ENCODE peak calls at places on chromosomes 13 and 19, in seven cellular contexts. V is dorsolateral prefrontal cortex, U is HFF-Myc, A is tibial artery, D is AG10803, G is fibroblast of mammary gland, E is thoracic aorta. K is an unnamed sample.

GRCh38 chr13:110479648-110480047 is 81.9 kb downstream of the RAB20 start:
- DNase-seq in V (no peak), U (no peak), A (peak; percentile 76), D (no peak), G (peak; percentile 1), E (no peak), K (no peak)

GRCh38 chr13:99264053-99264452 is 5.9 kb upstream of the GPR18 start:
- DNase-seq in V (no peak), U (no peak), A (no peak), D (no peak), G (no peak), E (no peak), K (no peak)

GRCh38 chr19:5891938-5892771 is 11.4 kb downstream of the NDUFA11 start:
- DNase-seq in V (peak; percentile 48), U (no peak), A (no peak), D (peak; percentile 36), G (peak; percentile 35), E (no peak), K (peak; percentile 33)

GRCh38 chr13:33543089-33543459 is 257.5 kb upstream of the STARD13 start:
- DNase-seq in V (no peak), U (no peak), A (no peak), D (no peak), G (no peak), E (no peak), K (no peak)

GRCh38 chr13:40383132-40383531 is 283.3 kb downstream of the FOXO1 start:
- DNase-seq in V (no peak), U (no peak), A (no peak), D (no peak), G (no peak), E (no peak), K (no peak)

GRCh38 chr13:40251343-40252032 is 415.0 kb downstream of the FOXO1 start:
- DNase-seq in V (no peak), U (no peak), A (no peak), D (no peak), G (peak; percentile 74), E (no peak), K (peak; percentile 61)

GRCh38 chr19:3343619-3344502 is 22.5 kb upstream of the NFIC start:
- DNase-seq in V (peak; percentile 84), U (no peak), A (peak; percentile 97), D (peak; percentile 94), G (peak; percentile 92), E (peak; percentile 85), K (peak; percentile 87)

GRCh38 chr13:74168263-74168675 is 34.1 kb upstream of the KLF12 start:
- DNase-seq in V (no peak), U (no peak), A (no peak), D (no peak), G (no peak), E (no peak), K (no peak)

GRCh38 chr19:38277549-38277948 is 13.2 kb downstream of the SPINT2 start:
- DNase-seq in V (no peak), U (no peak), A (no peak), D (peak; percentile 65), G (peak; percentile 15), E (no peak), K (no peak)

GRCh38 chr19:3146677-3147100 is 10.9 kb downstream of the GNA15 start:
- DNase-seq in V (no peak), U (no peak), A (no peak), D (no peak), G (no peak), E (no peak), K (no peak)

GRCh38 chr19:28394705-28395104 is 818.2 kb downstream of the UQCRFS1 start:
- DNase-seq in V (no peak), U (no peak), A (no peak), D (no peak), G (no peak), E (no peak), K (no peak)

GRCh38 chr19:3507371-3508120 is 1.4 kb downstream of the FZR1 start:
- DNase-seq in V (no peak), U (no peak), A (no peak), D (no peak), G (no peak), E (no peak), K (no peak)

GRCh38 chr13:109344552-109345157 is 441.7 kb downstream of the IRS2 start:
- DNase-seq in V (no peak), U (peak; percentile 40), A (no peak), D (peak; percentile 71), G (peak; percentile 65), E (no peak), K (peak; percentile 4)
- H3K4me3 ChIP-seq in V (no peak overlapping the region), U (no peak overlapping the region), A (no peak overlapping the region), D (no peak overlapping the region), G (no peak overlapping the region), E (no peak overlapping the region), K (no peak overlapping the region)

GRCh38 chr13:22505489-22505888 is 675.3 kb upstream of the SGCG start:
- DNase-seq in V (no peak), U (no peak), A (no peak), D (peak; percentile 3), G (peak; percentile 19), E (no peak), K (peak; percentile 7)

GRCh38 chr13:22506286-22506685 is 674.5 kb upstream of the SGCG start:
- DNase-seq in V (no peak), U (no peak), A (no peak), D (no peak), G (no peak), E (no peak), K (no peak)
- TF ChIP-seq CTCF in V (no peak), U (no peak), A (no peak), D (no peak), G (no peak), E (no peak), K (no peak)

GRCh38 chr19:4559569-4559968 is at the start of gene SEMA6B:
- DNase-seq in V (no peak), U (no peak), A (peak; percentile 53), D (no peak), G (no peak), E (no peak), K (no peak)

GRCh38 chr19:4557971-4558941 is 1.2 kb downstream of the SEMA6B start:
- DNase-seq in V (no peak), U (no peak), A (no peak), D (no peak), G (no peak), E (no peak), K (no peak)

GRCh38 chr19:4555657-4556561 is 3.6 kb downstream of the SEMA6B start:
- DNase-seq in V (no peak), U (no peak), A (no peak), D (no peak), G (no peak), E (no peak), K (no peak)

GRCh38 chr19:4556574-4557185 is 2.8 kb downstream of the SEMA6B start:
- DNase-seq in V (no peak), U (no peak), A (no peak), D (no peak), G (peak; percentile 23), E (no peak), K (no peak)

DNA sequence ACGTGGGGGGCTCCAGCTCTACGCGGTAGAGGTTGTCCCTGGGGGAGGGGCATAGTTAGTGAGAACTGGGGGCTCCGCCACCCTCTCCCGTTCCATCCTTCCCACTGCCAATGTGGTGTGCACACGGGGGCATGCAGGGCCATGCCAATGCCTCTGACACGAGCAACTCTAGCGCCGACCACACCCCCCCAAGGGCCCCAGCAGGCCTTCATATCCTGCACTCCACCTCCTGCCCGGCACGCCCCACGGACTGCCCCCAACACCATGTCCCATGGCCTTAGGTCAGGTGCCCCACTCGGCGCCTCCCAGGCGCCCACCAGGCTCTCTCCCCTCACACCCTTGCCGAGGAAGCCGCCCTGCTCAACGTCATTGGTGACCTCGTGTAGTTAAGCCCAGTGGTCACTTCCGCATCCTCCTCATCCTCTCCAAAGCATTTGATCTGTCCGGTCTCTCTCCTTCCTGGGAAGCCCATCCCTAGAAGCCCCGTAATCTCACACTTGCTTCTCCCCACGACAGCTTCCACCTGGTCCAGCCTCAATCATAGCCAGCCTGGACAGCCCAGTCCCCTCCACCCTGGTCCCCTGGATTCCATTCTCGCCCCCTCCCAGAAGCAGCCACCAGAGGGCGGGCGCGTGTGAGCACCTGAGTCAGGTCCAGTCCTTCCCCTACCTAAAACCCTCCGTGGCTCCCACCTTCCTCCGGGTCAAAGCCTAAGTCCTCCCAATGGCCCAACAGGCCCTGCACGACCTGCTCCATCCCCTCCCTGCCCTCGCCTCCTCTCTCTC is 2.1 kb downstream of the SEMA6B start:
- DNase-seq in V (no peak), U (no peak), A (no peak), D (no peak), G (no peak), E (no peak), K (no peak)
- H3K4me3 ChIP-seq in V (no peak overlapping the region), U (no peak overlapping the region), A (no peak overlapping the region), D (no peak overlapping the region), G (no peak overlapping the region), E (peak overlapping the region; percentile 49), K (no peak overlapping the region)

GRCh38 chr19:1400281-1401137 is 833 bp downstream of the GAMT start:
- DNase-seq in V (peak; percentile 72), U (no peak), A (no peak), D (peak; percentile 13), G (peak; percentile 42), E (no peak), K (no peak)

GRCh38 chr19:1401889-1402217 is 511 bp upstream of the GAMT start:
- DNase-seq in V (no peak), U (no peak), A (no peak), D (no peak), G (no peak), E (no peak), K (no peak)

GRCh38 chr19:1402411-1403070 is 1.2 kb upstream of the GAMT start:
- DNase-seq in V (no peak), U (no peak), A (no peak), D (no peak), G (no peak), E (no peak), K (no peak)

GRCh38 chr19:1399745-1400144 is 1.6 kb downstream of the GAMT start:
- DNase-seq in V (no peak), U (no peak), A (no peak), D (no peak), G (no peak), E (no peak), K (no peak)

DNA sequence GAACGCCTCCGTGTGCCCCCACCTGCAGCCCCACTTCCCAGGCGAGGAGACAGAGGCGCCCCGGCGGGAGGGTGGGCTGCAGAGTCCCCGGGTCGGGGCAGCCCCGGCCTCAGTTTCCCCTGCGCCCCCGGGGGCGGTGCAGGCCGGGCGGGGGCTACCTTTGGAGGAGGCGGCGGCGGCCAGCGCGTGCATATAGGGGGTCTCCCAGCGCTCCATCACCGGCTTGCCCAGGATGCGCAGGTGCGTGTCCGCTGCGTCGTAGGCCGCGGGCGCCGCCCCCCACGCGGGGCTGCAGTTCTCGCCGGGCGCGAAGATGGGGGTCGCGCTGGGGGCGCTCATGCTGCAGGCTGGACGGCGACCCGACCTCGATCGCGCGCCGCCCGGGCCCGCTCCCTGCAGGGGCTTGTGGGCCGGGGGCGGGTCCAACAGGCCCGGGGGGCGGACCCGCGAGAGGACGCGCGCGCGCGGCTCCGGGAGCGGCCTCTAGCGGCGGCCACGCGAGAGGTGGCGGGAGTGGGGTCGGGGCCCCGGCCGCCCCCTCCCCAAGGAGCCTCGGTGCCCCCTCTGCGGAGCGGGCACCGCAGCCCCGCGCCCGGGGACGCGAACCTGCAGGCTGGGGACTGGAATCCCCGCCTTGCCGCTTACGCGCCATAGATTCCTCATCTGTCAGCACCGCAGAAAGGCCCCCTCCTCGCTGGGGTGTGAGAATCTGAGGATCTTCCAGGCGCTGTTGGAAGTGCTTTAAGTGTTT is at the start of gene GAMT:
- DNase-seq in V (no peak), U (no peak), A (no peak), D (peak; percentile 32), G (no peak), E (no peak), K (no peak)
- TF ChIP-seq CTCF in V (peak; percentile 70), U (peak; percentile 9), A (peak; percentile 36), D (peak; percentile 21), G (no peak), E (peak; percentile 40), K (peak; percentile 21)

K was measured in fibroblast of the aortic adventitia.